ENCODE peak calls at places on chromosomes 13 and 19, in eight cellular contexts. One of them, this sample, is unnamed.

GRCh38 chr13:67366533-67366932 is 136.4 kb upstream of the PCDH9 start:
- DNase-seq in NB4: no peak
- DNase-seq in RWPE1: no peak
- DNase-seq in GM13976: no peak
- DNase-seq in left ventricle myocardium inferior: no peak
- DNase-seq in kidney: no peak
- DNase-seq in lower leg skin: no peak
- DNase-seq in bronchial epithelial cell: peak; percentile 19
- DNase-seq in this sample: peak; percentile 26

GRCh38 chr19:7831452-7831851 is 1.4 kb downstream of the EVI5L start:
- DNase-seq in NB4: peak; percentile 46
- DNase-seq in RWPE1: peak; percentile 48
- DNase-seq in GM13976: no peak
- DNase-seq in left ventricle myocardium inferior: no peak
- DNase-seq in kidney: peak; percentile 65
- DNase-seq in lower leg skin: no peak
- DNase-seq in bronchial epithelial cell: peak; percentile 18
- DNase-seq in this sample: peak; percentile 68

GRCh38 chr13:97385854-97386253 is 48.1 kb upstream of the RAP2A start:
- DNase-seq in NB4: peak; percentile 76
- DNase-seq in RWPE1: peak; percentile 38
- DNase-seq in GM13976: no peak
- DNase-seq in left ventricle myocardium inferior: no peak
- DNase-seq in kidney: no peak
- DNase-seq in lower leg skin: no peak
- DNase-seq in bronchial epithelial cell: peak; percentile 88
- DNase-seq in this sample: peak; percentile 86

GRCh38 chr13:27276188-27276587 is 5.6 kb downstream of the RASL11A start:
- DNase-seq in NB4: no peak
- DNase-seq in RWPE1: no peak
- DNase-seq in GM13976: no peak
- DNase-seq in left ventricle myocardium inferior: no peak
- DNase-seq in kidney: no peak
- DNase-seq in lower leg skin: no peak
- DNase-seq in bronchial epithelial cell: no peak
- DNase-seq in this sample: no peak

GRCh38 chr13:73767747-73768315 is 366.4 kb downstream of the KLF12 start:
- DNase-seq in NB4: peak; percentile 7
- DNase-seq in RWPE1: peak; percentile 10
- DNase-seq in GM13976: no peak
- DNase-seq in left ventricle myocardium inferior: no peak
- DNase-seq in kidney: no peak
- DNase-seq in lower leg skin: no peak
- DNase-seq in bronchial epithelial cell: peak; percentile 18
- DNase-seq in this sample: peak; percentile 16

GRCh38 chr13:25177012-25177411 is 4.9 kb upstream of the AMER2 start:
- DNase-seq in NB4: no peak
- DNase-seq in RWPE1: no peak
- DNase-seq in GM13976: no peak
- DNase-seq in left ventricle myocardium inferior: no peak
- DNase-seq in kidney: no peak
- DNase-seq in lower leg skin: no peak
- DNase-seq in bronchial epithelial cell: no peak
- DNase-seq in this sample: no peak

GRCh38 chr13:40549500-40550094 is 116.8 kb downstream of the FOXO1 start:
- DNase-seq in NB4: no peak
- DNase-seq in RWPE1: no peak
- DNase-seq in GM13976: no peak
- DNase-seq in left ventricle myocardium inferior: no peak
- DNase-seq in kidney: no peak
- DNase-seq in lower leg skin: no peak
- DNase-seq in bronchial epithelial cell: no peak
- DNase-seq in this sample: no peak

GRCh38 chr19:34963531-34964406 is at the start of gene ZNF792:
- DNase-seq in NB4: peak; percentile 56
- DNase-seq in RWPE1: peak; percentile 45
- DNase-seq in GM13976: peak; percentile 87
- DNase-seq in left ventricle myocardium inferior: peak; percentile 69
- DNase-seq in kidney: peak; percentile 90
- DNase-seq in lower leg skin: peak; percentile 92
- DNase-seq in bronchial epithelial cell: no peak
- DNase-seq in this sample: peak; percentile 46

GRCh38 chr13:23510979-23511735 is 59.1 kb upstream of the TNFRSF19 start:
- DNase-seq in NB4: peak; percentile 57
- DNase-seq in RWPE1: no peak
- DNase-seq in GM13976: peak; percentile 68
- DNase-seq in left ventricle myocardium inferior: no peak
- DNase-seq in kidney: no peak
- DNase-seq in lower leg skin: no peak
- DNase-seq in bronchial epithelial cell: peak; percentile 52
- DNase-seq in this sample: peak; percentile 28

GRCh38 chr13:49220856-49221614 is 897 bp downstream of the MLNR start:
- DNase-seq in NB4: no peak
- DNase-seq in RWPE1: no peak
- DNase-seq in GM13976: peak; percentile 52
- DNase-seq in left ventricle myocardium inferior: no peak
- DNase-seq in kidney: no peak
- DNase-seq in lower leg skin: no peak
- DNase-seq in bronchial epithelial cell: no peak
- DNase-seq in this sample: no peak

GRCh38 chr19:27671876-27672275 is 1541.1 kb downstream of the UQCRFS1 start:
- DNase-seq in NB4: no peak
- DNase-seq in RWPE1: no peak
- DNase-seq in GM13976: no peak
- DNase-seq in left ventricle myocardium inferior: no peak
- DNase-seq in kidney: no peak
- DNase-seq in lower leg skin: no peak
- DNase-seq in bronchial epithelial cell: no peak
- DNase-seq in this sample: no peak

GRCh38 chr13:30800107-30800506 is 64.8 kb downstream of the ALOX5AP start:
- DNase-seq in NB4: no peak
- DNase-seq in RWPE1: no peak
- DNase-seq in GM13976: no peak
- DNase-seq in left ventricle myocardium inferior: no peak
- DNase-seq in kidney: no peak
- DNase-seq in lower leg skin: no peak
- DNase-seq in bronchial epithelial cell: no peak
- DNase-seq in this sample: no peak

GRCh38 chr13:21018220-21018619 is 43.2 kb downstream of the LATS2 start:
- DNase-seq in NB4: peak; percentile 55
- DNase-seq in RWPE1: no peak
- DNase-seq in GM13976: no peak
- DNase-seq in left ventricle myocardium inferior: no peak
- DNase-seq in kidney: no peak
- DNase-seq in lower leg skin: peak; percentile 61
- DNase-seq in bronchial epithelial cell: no peak
- DNase-seq in this sample: peak; percentile 77

GRCh38 chr13:39888865-39889810 is 233.7 kb downstream of the COG6 start:
- DNase-seq in NB4: no peak
- DNase-seq in RWPE1: no peak
- DNase-seq in GM13976: no peak
- DNase-seq in left ventricle myocardium inferior: no peak
- DNase-seq in kidney: no peak
- DNase-seq in lower leg skin: no peak
- DNase-seq in bronchial epithelial cell: no peak
- DNase-seq in this sample: peak; percentile 0

GRCh38 chr13:110293649-110294048 is 13.3 kb downstream of the COL4A1 start:
- DNase-seq in NB4: no peak
- DNase-seq in RWPE1: no peak
- DNase-seq in GM13976: no peak
- DNase-seq in left ventricle myocardium inferior: no peak
- DNase-seq in kidney: no peak
- DNase-seq in lower leg skin: no peak
- DNase-seq in bronchial epithelial cell: no peak
- DNase-seq in this sample: no peak

GRCh38 chr19:15123900-15124299 is 16.7 kb downstream of the SYDE1 start:
- DNase-seq in NB4: no peak
- DNase-seq in RWPE1: no peak
- DNase-seq in GM13976: no peak
- DNase-seq in left ventricle myocardium inferior: peak; percentile 85
- DNase-seq in kidney: no peak
- DNase-seq in lower leg skin: no peak
- DNase-seq in bronchial epithelial cell: no peak
- DNase-seq in this sample: peak; percentile 27

GRCh38 chr13:41960195-41960699 is 662 bp downstream of the VWA8 start:
- DNase-seq in NB4: no peak
- DNase-seq in RWPE1: peak; percentile 33
- DNase-seq in GM13976: no peak
- DNase-seq in left ventricle myocardium inferior: no peak
- DNase-seq in kidney: no peak
- DNase-seq in lower leg skin: no peak
- DNase-seq in bronchial epithelial cell: peak; percentile 48
- DNase-seq in this sample: peak; percentile 38

GRCh38 chr13:99386911-99387788 is 80.0 kb upstream of the GPR183 start:
- DNase-seq in NB4: peak; percentile 56
- DNase-seq in RWPE1: peak; percentile 10
- DNase-seq in GM13976: peak; percentile 87
- DNase-seq in left ventricle myocardium inferior: peak; percentile 45
- DNase-seq in kidney: no peak
- DNase-seq in lower leg skin: peak; percentile 91
- DNase-seq in bronchial epithelial cell: peak; percentile 8
- DNase-seq in this sample: peak; percentile 54

GRCh38 chr13:21106089-21106488 is 44.7 kb upstream of the LATS2 start:
- DNase-seq in NB4: no peak
- DNase-seq in RWPE1: no peak
- DNase-seq in GM13976: no peak
- DNase-seq in left ventricle myocardium inferior: no peak
- DNase-seq in kidney: no peak
- DNase-seq in lower leg skin: no peak
- DNase-seq in bronchial epithelial cell: no peak
- DNase-seq in this sample: no peak

GRCh38 chr13:32846020-32846451 is 170.2 kb upstream of the KL start:
- DNase-seq in NB4: no peak
- DNase-seq in RWPE1: no peak
- DNase-seq in GM13976: no peak
- DNase-seq in left ventricle myocardium inferior: no peak
- DNase-seq in kidney: no peak
- DNase-seq in lower leg skin: no peak
- DNase-seq in bronchial epithelial cell: no peak
- DNase-seq in this sample: no peak

DNA sequence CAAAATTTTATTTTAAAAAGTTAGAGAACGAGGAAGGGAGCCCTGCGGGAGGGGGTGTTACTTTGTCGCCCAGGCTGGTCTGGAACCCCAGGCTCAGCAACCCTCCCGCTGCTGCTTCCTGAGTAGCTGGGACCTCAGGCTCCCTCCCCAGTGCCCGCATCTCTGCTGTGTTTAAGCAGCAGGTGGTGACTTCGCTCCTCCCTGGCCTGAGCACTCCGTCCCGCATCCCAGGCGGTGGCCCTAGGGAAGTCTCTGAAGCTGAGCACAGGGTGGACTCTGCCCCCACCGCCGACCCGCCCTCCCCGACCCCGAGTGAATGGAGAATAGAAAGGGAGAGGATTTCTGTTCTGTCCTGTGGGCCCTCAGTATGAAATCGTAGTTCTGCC is 30.5 kb downstream of the ZNF701 start:
- DNase-seq in NB4: peak; percentile 39
- DNase-seq in RWPE1: no peak
- DNase-seq in GM13976: no peak
- DNase-seq in left ventricle myocardium inferior: no peak
- DNase-seq in kidney: peak; percentile 74
- DNase-seq in lower leg skin: peak; percentile 87
- DNase-seq in bronchial epithelial cell: no peak
- DNase-seq in this sample: no peak
- TF ChIP-seq CTCF in NB4: no peak
- TF ChIP-seq CTCF in RWPE1: no peak
- TF ChIP-seq CTCF in GM13976: no peak
- TF ChIP-seq CTCF in left ventricle myocardium inferior: no peak
- TF ChIP-seq CTCF in kidney: no peak
- TF ChIP-seq CTCF in lower leg skin: no peak
- TF ChIP-seq CTCF in bronchial epithelial cell: no peak
- TF ChIP-seq CTCF in this sample: no peak

DNA sequence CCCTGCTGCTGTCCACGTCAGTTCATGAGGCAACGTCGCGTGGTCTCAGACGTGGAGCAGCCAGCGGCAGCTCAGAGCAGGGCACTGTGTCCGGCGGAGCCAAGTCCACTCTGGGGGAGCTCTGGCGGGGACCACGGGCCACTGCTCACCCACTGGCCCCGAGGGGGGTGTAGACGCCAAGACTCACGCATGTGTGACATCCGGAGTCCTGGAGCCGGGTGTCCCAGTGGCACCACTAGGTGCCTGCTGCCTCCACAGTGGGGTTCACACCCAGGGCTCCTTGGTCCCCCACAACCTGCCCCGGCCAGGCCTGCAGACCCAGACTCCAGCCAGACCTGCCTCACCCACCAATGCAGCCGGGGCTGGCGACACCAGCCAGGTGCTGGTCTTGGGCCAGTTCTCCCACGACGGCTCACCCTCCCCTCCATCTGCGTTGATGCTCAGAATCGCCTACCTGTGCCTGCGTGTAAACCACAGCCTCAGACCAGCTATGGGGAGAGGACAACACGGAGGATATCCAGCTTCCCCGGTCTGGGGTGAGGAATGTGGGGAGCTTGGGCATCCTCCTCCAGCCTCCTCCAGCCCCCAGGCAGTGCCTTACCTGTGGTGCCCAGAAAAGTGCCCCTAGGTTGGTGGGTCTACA is 6.6 kb downstream of the FSTL3 start:
- DNase-seq in NB4: no peak
- DNase-seq in RWPE1: no peak
- DNase-seq in GM13976: no peak
- DNase-seq in left ventricle myocardium inferior: no peak
- DNase-seq in kidney: peak; percentile 83
- DNase-seq in lower leg skin: no peak
- DNase-seq in bronchial epithelial cell: no peak
- DNase-seq in this sample: no peak
- TF ChIP-seq CTCF in NB4: no peak
- TF ChIP-seq CTCF in RWPE1: no peak
- TF ChIP-seq CTCF in GM13976: no peak
- TF ChIP-seq CTCF in left ventricle myocardium inferior: no peak
- TF ChIP-seq CTCF in kidney: no peak
- TF ChIP-seq CTCF in lower leg skin: no peak
- TF ChIP-seq CTCF in bronchial epithelial cell: no peak
- TF ChIP-seq CTCF in this sample: no peak

DNA sequence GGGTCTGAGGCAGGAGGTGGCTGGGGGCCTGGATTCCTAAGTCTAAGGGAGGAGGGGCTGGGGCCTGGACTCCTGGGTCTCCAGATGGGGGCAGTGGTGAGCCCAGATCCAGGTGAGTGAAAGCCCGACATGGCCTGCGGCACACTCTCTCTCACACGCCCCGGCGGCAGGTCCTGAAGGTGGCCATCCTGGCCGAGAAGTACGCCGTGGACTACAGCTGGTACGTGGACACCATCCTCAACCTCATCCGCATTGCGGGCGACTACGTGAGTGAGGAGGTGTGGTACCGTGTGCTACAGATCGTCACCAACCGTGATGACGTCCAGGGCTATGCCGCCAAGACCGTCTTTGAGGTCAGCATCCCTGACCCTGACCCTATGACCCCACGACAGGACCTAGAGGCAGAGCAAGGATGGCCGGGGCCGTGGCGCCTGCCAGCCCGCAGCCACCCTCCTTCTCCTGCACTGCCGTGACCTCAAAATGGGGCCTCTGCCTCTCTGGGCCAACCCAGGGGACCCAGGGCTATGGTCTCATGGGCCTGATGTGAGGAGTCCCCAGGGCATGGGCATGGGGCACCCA is 13.2 kb downstream of the FUZ start:
- DNase-seq in NB4: peak; percentile 30
- DNase-seq in RWPE1: no peak
- DNase-seq in GM13976: no peak
- DNase-seq in left ventricle myocardium inferior: no peak
- DNase-seq in kidney: peak; percentile 73
- DNase-seq in lower leg skin: no peak
- DNase-seq in bronchial epithelial cell: no peak
- DNase-seq in this sample: no peak
- TF ChIP-seq CTCF in NB4: peak; percentile 38
- TF ChIP-seq CTCF in RWPE1: no peak
- TF ChIP-seq CTCF in GM13976: no peak
- TF ChIP-seq CTCF in left ventricle myocardium inferior: no peak
- TF ChIP-seq CTCF in kidney: no peak
- TF ChIP-seq CTCF in lower leg skin: no peak
- TF ChIP-seq CTCF in bronchial epithelial cell: no peak
- TF ChIP-seq CTCF in this sample: no peak

GRCh38 chr19:43430142-43430710 is 15.5 kb downstream of the TEX101 start:
- DNase-seq in NB4: no peak
- DNase-seq in RWPE1: no peak
- DNase-seq in GM13976: no peak
- DNase-seq in left ventricle myocardium inferior: no peak
- DNase-seq in kidney: no peak
- DNase-seq in lower leg skin: no peak
- DNase-seq in bronchial epithelial cell: no peak
- DNase-seq in this sample: no peak
- TF ChIP-seq CTCF in NB4: peak; percentile 17
- TF ChIP-seq CTCF in RWPE1: no peak
- TF ChIP-seq CTCF in GM13976: no peak
- TF ChIP-seq CTCF in left ventricle myocardium inferior: no peak
- TF ChIP-seq CTCF in kidney: peak; percentile 9
- TF ChIP-seq CTCF in lower leg skin: no peak
- TF ChIP-seq CTCF in bronchial epithelial cell: no peak
- TF ChIP-seq CTCF in this sample: peak; percentile 9